ENCODE peak calls at places on chromosome 9, in nine cellular contexts. One of them, this sample, is unnamed.

GRCh38 chr9:21570643-21571275 is 88.6 kb upstream of the IFNE start:
- DNase-seq in NCI-H1092: no peak
- DNase-seq in GM12865: no peak
- DNase-seq in activated CD4-positive, alpha-beta T cell treated with anti-CD3 and anti-CD28 coated beads for 24 hours: no peak
- DNase-seq in NCI-H774: no peak
- DNase-seq in lung microvascular endothelial cell: no peak
- DNase-seq in GM12891: no peak
- DNase-seq in T follicular helper cell: no peak
- DNase-seq in HCEC 1CT: peak
- DNase-seq in this sample: no peak

GRCh38 chr9:114276908-114277821 is 45.7 kb upstream of the ORM1 start:
- DNase-seq in GM12865: no peak
- DNase-seq in HCEC 1CT: peak
- DNase-seq in GM12891: no peak
- DNase-seq in lung microvascular endothelial cell: no peak
- DNase-seq in NCI-H1092: no peak
- DNase-seq in activated CD4-positive, alpha-beta T cell treated with anti-CD3 and anti-CD28 coated beads for 24 hours: no peak
- DNase-seq in NCI-H774: no peak
- DNase-seq in T follicular helper cell: no peak
- DNase-seq in this sample: no peak

GRCh38 chr9:119483153-119483552 is 113.9 kb upstream of the BRINP1 start:
- DNase-seq in activated CD4-positive, alpha-beta T cell treated with anti-CD3 and anti-CD28 coated beads for 24 hours: no peak
- DNase-seq in HCEC 1CT: no peak
- DNase-seq in NCI-H774: no peak
- DNase-seq in NCI-H1092: no peak
- DNase-seq in T follicular helper cell: no peak
- DNase-seq in lung microvascular endothelial cell: no peak
- DNase-seq in GM12891: no peak
- DNase-seq in GM12865: no peak
- DNase-seq in this sample: no peak

GRCh38 chr9:80208662-80209061 is 636.9 kb downstream of the TLE4 start:
- DNase-seq in GM12865: no peak
- DNase-seq in lung microvascular endothelial cell: no peak
- DNase-seq in GM12891: no peak
- DNase-seq in activated CD4-positive, alpha-beta T cell treated with anti-CD3 and anti-CD28 coated beads for 24 hours: no peak
- DNase-seq in T follicular helper cell: no peak
- DNase-seq in NCI-H774: no peak
- DNase-seq in HCEC 1CT: no peak
- DNase-seq in NCI-H1092: no peak
- DNase-seq in this sample: no peak

GRCh38 chr9:130172858-130173461 is 756 bp downstream of the NCS1 start:
- DNase-seq in HCEC 1CT: no peak
- DNase-seq in activated CD4-positive, alpha-beta T cell treated with anti-CD3 and anti-CD28 coated beads for 24 hours: no peak
- DNase-seq in NCI-H1092: no peak
- DNase-seq in GM12891: no peak
- DNase-seq in lung microvascular endothelial cell: peak
- DNase-seq in NCI-H774: no peak
- DNase-seq in GM12865: no peak
- DNase-seq in T follicular helper cell: peak
- DNase-seq in this sample: no peak

GRCh38 chr9:112921549-112921948 is 30.9 kb upstream of the SLC46A2 start:
- DNase-seq in NCI-H774: no peak
- DNase-seq in GM12891: no peak
- DNase-seq in activated CD4-positive, alpha-beta T cell treated with anti-CD3 and anti-CD28 coated beads for 24 hours: no peak
- DNase-seq in NCI-H1092: peak
- DNase-seq in GM12865: peak
- DNase-seq in HCEC 1CT: peak
- DNase-seq in T follicular helper cell: no peak
- DNase-seq in lung microvascular endothelial cell: peak
- DNase-seq in this sample: no peak

GRCh38 chr9:90767523-90768100 is 34.0 kb upstream of the SYK start:
- DNase-seq in activated CD4-positive, alpha-beta T cell treated with anti-CD3 and anti-CD28 coated beads for 24 hours: no peak
- DNase-seq in T follicular helper cell: no peak
- DNase-seq in NCI-H1092: no peak
- DNase-seq in lung microvascular endothelial cell: no peak
- DNase-seq in GM12891: no peak
- DNase-seq in HCEC 1CT: no peak
- DNase-seq in NCI-H774: no peak
- DNase-seq in GM12865: no peak
- DNase-seq in this sample: no peak

GRCh38 chr9:79583957-79584654 is 12.3 kb downstream of the TLE4 start:
- DNase-seq in lung microvascular endothelial cell: no peak
- DNase-seq in T follicular helper cell: no peak
- DNase-seq in NCI-H774: no peak
- DNase-seq in activated CD4-positive, alpha-beta T cell treated with anti-CD3 and anti-CD28 coated beads for 24 hours: no peak
- DNase-seq in NCI-H1092: no peak
- DNase-seq in GM12891: no peak
- DNase-seq in HCEC 1CT: no peak
- DNase-seq in GM12865: peak
- DNase-seq in this sample: no peak

GRCh38 chr9:97484134-97484533 is 17.3 kb upstream of the TMOD1 start:
- DNase-seq in T follicular helper cell: no peak
- DNase-seq in NCI-H774: no peak
- DNase-seq in HCEC 1CT: no peak
- DNase-seq in lung microvascular endothelial cell: peak
- DNase-seq in activated CD4-positive, alpha-beta T cell treated with anti-CD3 and anti-CD28 coated beads for 24 hours: no peak
- DNase-seq in GM12891: no peak
- DNase-seq in NCI-H1092: no peak
- DNase-seq in GM12865: no peak
- DNase-seq in this sample: no peak

GRCh38 chr9:73151653-73152382 is at the start of gene ANXA1:
- DNase-seq in GM12865: no peak
- DNase-seq in NCI-H774: no peak
- DNase-seq in NCI-H1092: no peak
- DNase-seq in activated CD4-positive, alpha-beta T cell treated with anti-CD3 and anti-CD28 coated beads for 24 hours: no peak
- DNase-seq in T follicular helper cell: peak
- DNase-seq in GM12891: no peak
- DNase-seq in lung microvascular endothelial cell: peak
- DNase-seq in HCEC 1CT: peak
- DNase-seq in this sample: no peak

GRCh38 chr9:89179920-89180667 is 1.5 kb upstream of the SHC3 start:
- DNase-seq in activated CD4-positive, alpha-beta T cell treated with anti-CD3 and anti-CD28 coated beads for 24 hours: peak
- DNase-seq in GM12891: no peak
- DNase-seq in lung microvascular endothelial cell: peak
- DNase-seq in HCEC 1CT: peak
- DNase-seq in NCI-H1092: peak
- DNase-seq in NCI-H774: peak
- DNase-seq in GM12865: peak
- DNase-seq in T follicular helper cell: no peak
- DNase-seq in this sample: no peak

GRCh38 chr9:27248702-27249101 is 48.2 kb downstream of the EQTN start:
- DNase-seq in activated CD4-positive, alpha-beta T cell treated with anti-CD3 and anti-CD28 coated beads for 24 hours: no peak
- DNase-seq in lung microvascular endothelial cell: no peak
- DNase-seq in HCEC 1CT: peak
- DNase-seq in GM12865: no peak
- DNase-seq in T follicular helper cell: no peak
- DNase-seq in NCI-H774: no peak
- DNase-seq in NCI-H1092: no peak
- DNase-seq in GM12891: no peak
- DNase-seq in this sample: no peak

GRCh38 chr9:129569506-129570449 is 51.1 kb downstream of the C9orf50 start:
- DNase-seq in activated CD4-positive, alpha-beta T cell treated with anti-CD3 and anti-CD28 coated beads for 24 hours: no peak
- DNase-seq in HCEC 1CT: peak
- DNase-seq in GM12891: no peak
- DNase-seq in NCI-H1092: peak
- DNase-seq in lung microvascular endothelial cell: peak
- DNase-seq in GM12865: peak
- DNase-seq in NCI-H774: no peak
- DNase-seq in T follicular helper cell: no peak
- DNase-seq in this sample: no peak

This sample was measured in GM10248.